ENCODE peak calls at places on chromosomes 12 and 14, in four cellular contexts. W is Panc1, C is GM20000, D is substantia nigra. V is an unnamed sample.

GRCh38 chr14:90572461-90573150 is 175.8 kb downstream of the CALM1 start:
- DNase-seq in W (no peak), C (no peak), D (no peak), V (no peak)

GRCh38 chr12:58369576-58369975 is 428.2 kb downstream of the ATP23 start:
- DNase-seq in W (no peak), C (no peak), D (no peak), V (no peak)

GRCh38 chr12:32558941-32559340 is 120.2 kb upstream of the DNM1L start:
- DNase-seq in W (no peak), C (peak), D (no peak), V (no peak)

GRCh38 chr14:101774006-101774755 is 12.7 kb downstream of the PPP2R5C start:
- DNase-seq in W (no peak), C (no peak), D (no peak), V (peak)

GRCh38 chr12:79454338-79454777 is 236.4 kb downstream of the PAWR start:
- DNase-seq in W (no peak), C (no peak), D (no peak), V (no peak)

GRCh38 chr12:102510031-102510430 is 29.7 kb upstream of the IGF1 start:
- DNase-seq in W (no peak), C (no peak), D (no peak), V (no peak)

GRCh38 chr12:95322335-95322734 is 104.7 kb downstream of the VEZT start:
- DNase-seq in W (no peak), C (no peak), D (no peak), V (no peak)

GRCh38 chr14:25132734-25133422 is 82.9 kb upstream of the STXBP6 start:
- DNase-seq in W (peak), C (peak), D (peak), V (peak)

GRCh38 chr12:65620026-65620425 is 204.3 kb upstream of the HMGA2 start:
- DNase-seq in W (no peak), C (no peak), D (no peak), V (no peak)

GRCh38 chr14:95891742-95892141 is 15.1 kb downstream of the TUNAR start:
- DNase-seq in W (peak), C (no peak), D (no peak), V (no peak)

GRCh38 chr14:91835197-91835919 is 32.0 kb downstream of the TC2N start:
- DNase-seq in W (no peak), C (peak), D (no peak), V (no peak)

GRCh38 chr12:18373176-18373575 is 111.9 kb downstream of the PIK3C2G start:
- DNase-seq in W (no peak), C (no peak), D (no peak), V (no peak)